ENCODE peak calls at places on chromosomes 5 and 9, in five cellular contexts. R is right atrium auricular region, H is heart left ventricle, B is PC-3, X is heart right ventricle. L is an unnamed sample. For H3K4me1, the result is how much of the 10 kb centered on the place peaks cover.

GRCh38 chr9:129697111-129697955 is 31.9 kb downstream of the PRRX2 start:
- DNase-seq in B (peak), R (peak), X (peak), H (peak), L (peak)

GRCh38 chr5:139470821-139471300 is at the start of gene SMIM33:
- DNase-seq in B (no peak), R (no peak), X (no peak), H (no peak), L (no peak)

GRCh38 chr5:176560364-176560763 is 11.2 kb downstream of the CDHR2 start:
- DNase-seq in R (no peak), X (no peak), H (no peak), B (no peak), L (no peak)

GRCh38 chr9:116101516-116101915 is 52.1 kb upstream of the PAPPA start:
- DNase-seq in X (no peak), R (no peak), H (no peak), B (peak), L (no peak)

GRCh38 chr9:136372561-136373299 is 739 bp downstream of the CARD9 start:
- DNase-seq in X (peak), H (peak), B (peak), R (peak), L (peak)

GRCh38 chr5:69213513-69214215 is 21.0 kb upstream of the CDK7 start:
- DNase-seq in B (peak), R (no peak), H (no peak), X (no peak), L (no peak)

GRCh38 chr5:173907686-173908371 is 19.7 kb downstream of the CPEB4 start:
- DNase-seq in B (peak), X (no peak), R (no peak), H (no peak), L (no peak)

GRCh38 chr5:125190232-125191051 is 444.0 kb upstream of the ZNF608 start:
- DNase-seq in H (no peak), B (peak), R (no peak), X (no peak), L (no peak)

GRCh38 chr5:146076028-146076427 is 29.3 kb downstream of the PLAC8L1 start:
- DNase-seq in B (no peak), H (no peak), R (no peak), X (no peak), L (no peak)

GRCh38 chr9:124661184-124661755 is 109.8 kb downstream of the NR6A1 start:
- DNase-seq in B (no peak), H (no peak), R (no peak), X (no peak), L (no peak)

GRCh38 chr9:126531035-126531571 is 82.6 kb upstream of the LMX1B start:
- DNase-seq in R (no peak), B (no peak), H (no peak), X (no peak), L (no peak)

GRCh38 chr9:14061921-14062320 is 252.0 kb downstream of the NFIB start:
- DNase-seq in X (no peak), H (no peak), R (no peak), B (no peak), L (no peak)

GRCh38 chr5:2813678-2814077 is 62.2 kb upstream of the IRX2 start:
- DNase-seq in H (no peak), X (no peak), R (no peak), B (no peak), L (no peak)

GRCh38 chr5:173832386-173832785 is 55.8 kb upstream of the CPEB4 start:
- DNase-seq in R (no peak), X (no peak), H (no peak), B (no peak), L (no peak)

GRCh38 chr9:104875320-104875719 is 52.6 kb downstream of the ABCA1 start:
- DNase-seq in H (no peak), R (no peak), X (no peak), B (no peak), L (no peak)

GRCh38 chr9:135821733-135822382 is 85.5 kb downstream of the CAMSAP1 start:
- DNase-seq in B (no peak), X (no peak), H (no peak), R (no peak), L (no peak)

GRCh38 chr9:76374702-76375543 is 19.3 kb downstream of the RFK start:
- DNase-seq in X (peak), R (peak), B (peak), H (peak), L (peak)

GRCh38 chr5:161286066-161286655 is 260.4 kb downstream of the GABRB2 start:
- DNase-seq in R (no peak), X (no peak), H (no peak), B (no peak), L (no peak)

GRCh38 chr9:26779072-26779471 is 113.5 kb downstream of the CAAP1 start:
- DNase-seq in B (peak), H (no peak), R (no peak), X (no peak), L (no peak)

GRCh38 chr5:58410441-58410840 is 49.4 kb downstream of the PLK2 start:
- DNase-seq in B (peak), H (no peak), X (no peak), R (no peak), L (no peak)

GRCh38 chr5:134553816-134554215 is 28.3 kb downstream of the JADE2 start:
- DNase-seq in X (no peak), B (no peak), R (no peak), H (no peak), L (no peak)

GRCh38 chr5:113749334-113749733 is 235.8 kb downstream of the YTHDC2 start:
- DNase-seq in R (no peak), H (no peak), B (peak), X (no peak), L (no peak)

GRCh38 chr5:77181596-77182304 is 28.7 kb upstream of the PDE8B start:
- DNase-seq in R (no peak), X (no peak), H (no peak), B (no peak), L (no peak)

GRCh38 chr9:92721548-92721947 is 43.1 kb downstream of the BICD2 start:
- DNase-seq in B (no peak), X (no peak), H (no peak), R (peak), L (no peak)
- H3K4me1 ChIP-seq in B (under half), X (under half), H (under half), R (under half), L (under half)

GRCh38 chr9:22817181-22817580 is 370.6 kb downstream of the DMRTA1 start:
- DNase-seq in R (no peak), B (peak), H (no peak), X (no peak), L (no peak)
- H3K27ac ChIP-seq in R (no peak), B (no peak), H (no peak), X (no peak), L (no peak)

DNA sequence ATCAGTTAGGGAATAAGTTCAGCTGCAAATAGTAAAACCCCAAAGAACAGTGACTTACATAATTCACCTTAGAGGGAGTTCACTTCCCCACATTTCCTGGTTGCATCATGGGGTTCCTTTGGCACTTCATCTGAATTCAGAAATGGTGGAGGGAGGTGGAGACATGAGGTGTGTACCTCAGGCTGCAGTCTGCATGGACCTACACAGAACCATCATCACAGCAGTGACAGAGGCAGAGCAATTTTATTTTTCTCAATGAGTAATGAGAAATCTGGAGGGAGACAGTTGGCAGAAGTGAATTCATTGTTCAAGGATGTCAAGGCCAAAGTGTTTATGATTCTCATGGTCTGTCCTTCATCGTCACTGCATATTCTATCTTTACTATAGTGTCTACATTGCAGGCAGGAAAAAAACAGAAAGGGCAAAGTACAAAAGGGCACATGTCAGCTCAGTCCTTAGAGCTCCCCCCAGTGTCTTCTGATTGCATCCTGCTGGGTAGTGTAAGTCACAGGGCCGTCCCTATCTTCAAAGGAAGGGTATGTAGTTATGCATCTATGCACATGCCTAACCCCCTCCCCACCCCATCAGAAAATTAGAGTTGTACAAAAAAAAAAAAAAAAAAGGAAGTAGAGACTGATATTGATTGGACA is 132.8 kb upstream of the APC start:
- DNase-seq in R (no peak), B (peak), X (no peak), H (no peak), L (no peak)
- TF ChIP-seq CTCF in R (no peak), B (peak), X (peak), H (peak), L (no peak)

GRCh38 chr9:98225015-98225442 is 30.4 kb downstream of the TBC1D2 start:
- DNase-seq in X (no peak), R (no peak), B (no peak), H (no peak), L (no peak)
- H3K4me1 ChIP-seq in X (under half), R (under half), B (under half), H (under half), L (under half)